ENCODE peak calls at places on chromosomes 11 and 22, in ten cellular contexts. B is activated T-cell treated with anti-CD3 and anti-CD28 coated beads for 1 hour; D is HT1080; W is substantia nigra; A is GM12878; O is stimulated activated CD8-positive, alpha-beta memory T cell treated with anti-CD3 and anti-CD28 coated beads, Interleukin-4, amount 100 ng/mL, for 24 hours; K is activated naive CD4-positive, alpha-beta T cell; M is mucosa of descending colon; Z is GM12865; L is kidney. I is an unnamed sample.

GRCh38 chr22:19942071-19942885 is 660 bp upstream of the TXNRD2 start:
- DNase-seq in M (no peak), Z (peak), W (no peak), A (no peak), D (no peak), B (no peak), K (no peak), L (peak), O (no peak), I (peak)

GRCh38 chr11:17692931-17693330 is 26.4 kb upstream of the MYOD1 start:
- DNase-seq in W (no peak), K (no peak), L (no peak), B (no peak), O (no peak), Z (no peak), M (no peak), A (no peak), D (no peak), I (no peak)

GRCh38 chr11:72751293-72752087 is 718 bp downstream of the ARAP1 start:
- DNase-seq in M (no peak), L (peak), K (no peak), B (no peak), A (no peak), Z (no peak), O (no peak), D (no peak), W (no peak), I (no peak)

GRCh38 chr11:17015639-17016125 is 1.5 kb upstream of the PLEKHA7 start:
- DNase-seq in O (no peak), B (no peak), L (no peak), D (no peak), A (no peak), K (no peak), M (peak), Z (peak), W (no peak), I (no peak)

GRCh38 chr22:44348963-44349950 is 36.5 kb upstream of the SHISAL1 start:
- DNase-seq in M (no peak), D (no peak), A (no peak), Z (no peak), B (no peak), L (no peak), W (no peak), K (no peak), O (no peak), I (no peak)

GRCh38 chr11:132365650-132366049 is 995.2 kb downstream of the NTM start:
- DNase-seq in O (no peak), B (no peak), Z (no peak), M (no peak), A (no peak), K (no peak), L (no peak), W (no peak), D (peak), I (peak)

GRCh38 chr11:123654566-123655081 is at the start of gene SCN3B:
- DNase-seq in L (peak), M (peak), Z (no peak), K (no peak), A (no peak), O (no peak), B (no peak), D (peak), W (no peak), I (no peak)

GRCh38 chr11:107916671-107917241 is 11.5 kb upstream of the RAB39A start:
- DNase-seq in L (no peak), Z (peak), K (no peak), A (no peak), W (no peak), B (peak), M (peak), D (peak), O (peak), I (peak)

GRCh38 chr22:31179345-31179744 is 19.4 kb downstream of the RNF185 start:
- DNase-seq in Z (no peak), B (no peak), O (no peak), A (no peak), M (peak), K (no peak), L (no peak), D (peak), W (no peak), I (no peak)

GRCh38 chr11:107457205-107457557 is 444 bp downstream of the CWF19L2 start:
- DNase-seq in Z (peak), W (no peak), A (no peak), M (peak), K (no peak), O (no peak), L (no peak), B (no peak), D (no peak), I (peak)

GRCh38 chr11:112159098-112159761 is 4.7 kb downstream of the IL18 start:
- DNase-seq in O (no peak), A (no peak), W (no peak), K (no peak), M (no peak), Z (peak), L (no peak), B (no peak), D (no peak), I (no peak)

GRCh38 chr11:68974421-68975194 is 6.2 kb downstream of the MRGPRD start:
- DNase-seq in Z (peak), L (peak), M (no peak), A (no peak), O (no peak), B (no peak), D (peak), W (no peak), K (no peak), I (peak)

GRCh38 chr11:6474806-6475500 is 1.2 kb upstream of the TRIM3 start:
- DNase-seq in L (no peak), M (peak), O (no peak), Z (no peak), K (no peak), A (no peak), D (peak), W (no peak), B (no peak), I (no peak)

GRCh38 chr11:97143463-97143862 is 753.6 kb downstream of the JRKL start:
- DNase-seq in M (no peak), Z (no peak), W (no peak), A (no peak), L (no peak), K (no peak), B (no peak), O (no peak), D (no peak), I (no peak)

GRCh38 chr11:126874831-126875230 is 125.7 kb downstream of the KIRREL3 start:
- DNase-seq in Z (peak), M (no peak), K (no peak), L (no peak), A (no peak), O (no peak), D (no peak), B (no peak), W (no peak), I (no peak)

GRCh38 chr11:114678125-114679036 is at the start of gene NXPE2:
- DNase-seq in B (no peak), O (no peak), D (peak), K (no peak), M (peak), W (no peak), L (no peak), A (no peak), Z (no peak), I (peak)

GRCh38 chr11:2573240-2574042 is 126.4 kb downstream of the KCNQ1OT1 start:
- DNase-seq in W (no peak), Z (no peak), M (no peak), D (no peak), A (no peak), K (no peak), L (peak), B (no peak), O (no peak), I (no peak)

GRCh38 chr22:49827853-49828598 is at the start of gene BRD1:
- DNase-seq in O (peak), L (peak), M (peak), Z (peak), B (peak), K (peak), D (no peak), A (no peak), W (no peak), I (no peak)

GRCh38 chr11:48052183-48053040 is 72.1 kb downstream of the PTPRJ start:
- DNase-seq in K (no peak), B (no peak), M (no peak), Z (no peak), D (peak), L (peak), W (no peak), O (no peak), A (no peak), I (no peak)

GRCh38 chr11:115452245-115452644 is 52.0 kb downstream of the CADM1 start:
- DNase-seq in W (no peak), B (no peak), D (no peak), Z (no peak), M (peak), O (no peak), L (no peak), A (no peak), K (no peak), I (no peak)

GRCh38 chr11:120372296-120372695 is 36.1 kb downstream of the ARHGEF12 start:
- DNase-seq in Z (no peak), B (no peak), M (no peak), K (no peak), D (no peak), L (no peak), A (no peak), W (no peak), O (no peak), I (no peak)

GRCh38 chr11:119481667-119482400 is 58.9 kb upstream of the THY1 start:
- DNase-seq in K (no peak), D (no peak), A (no peak), M (no peak), Z (no peak), W (no peak), O (no peak), L (no peak), B (no peak), I (no peak)

GRCh38 chr22:46604306-46604690 is 15.9 kb upstream of the GRAMD4 start:
- DNase-seq in A (peak), Z (peak), O (peak), K (no peak), W (no peak), L (no peak), B (no peak), M (no peak), D (no peak), I (no peak)

GRCh38 chr11:57240757-57241156 is 3.7 kb upstream of the APLNR start:
- DNase-seq in A (no peak), L (no peak), M (no peak), D (no peak), B (no peak), K (no peak), Z (no peak), W (no peak), O (no peak), I (no peak)

GRCh38 chr11:74672956-74673895 is 58.0 kb downstream of the CHRDL2 start:
- DNase-seq in D (peak), O (no peak), A (no peak), Z (no peak), W (no peak), K (no peak), B (no peak), L (peak), M (peak), I (peak)

GRCh38 chr22:24200616-24201212 is 19.4 kb downstream of the SUSD2 start:
- DNase-seq in K (no peak), D (peak), Z (no peak), L (no peak), M (no peak), B (no peak), O (no peak), W (no peak), A (no peak), I (no peak)

GRCh38 chr11:101436511-101437142 is 147.2 kb downstream of the TRPC6 start:
- DNase-seq in O (no peak), K (no peak), L (no peak), D (peak), M (peak), B (no peak), W (no peak), Z (peak), A (no peak), I (peak)

I was measured in RKO.